ENCODE peak calls at places on chromosomes 6 and 20, in eight cellular contexts. D is activated naive CD4-positive, alpha-beta T cell; L is HuH-7.5; J is NCI-H1105; E is stimulated activated naive CD8-positive, alpha-beta T cell treated with anti-CD3 and anti-CD28 coated beads, Interleukin-15, Interleukin-2, amounts not matched to agents 100 U/mL and 50 U/mL, for 24 hours; W is AG08395; B is T-helper 2 cell treated with Interferon-gamma antibody and Interleukin-4, amounts not matched to agents 5 μg/mL and 100 μg/mL, for 36 hours; H is stomach. Q is an unnamed sample.

GRCh38 chr20:50107086-50107645 is 5.8 kb downstream of the UBE2V1 start:
- DNase-seq in D (no peak), L (no peak), B (no peak), W (no peak), E (no peak), J (no peak), H (no peak), Q (no peak)

GRCh38 chr20:16472045-16472872 is 101.0 kb downstream of the KIF16B start:
- DNase-seq in L (no peak), B (no peak), E (no peak), H (peak), W (no peak), J (no peak), D (no peak), Q (no peak)

GRCh38 chr20:40160151-40160550 is 528.9 kb downstream of the MAFB start:
- DNase-seq in W (peak), E (peak), J (peak), L (peak), H (peak), D (no peak), B (no peak), Q (no peak)

GRCh38 chr6:72466971-72467566 is 154.8 kb upstream of the KCNQ5 start:
- DNase-seq in E (no peak), W (no peak), J (peak), L (no peak), H (no peak), B (no peak), D (no peak), Q (no peak)

GRCh38 chr6:158016571-158017383 is 35.1 kb downstream of the SYNJ2 start:
- DNase-seq in B (no peak), L (no peak), J (no peak), H (no peak), W (peak), E (no peak), D (no peak), Q (no peak)

GRCh38 chr6:127022297-127022696 is 96.2 kb upstream of the RSPO3 start:
- DNase-seq in E (no peak), B (no peak), L (no peak), J (peak), H (peak), D (no peak), W (peak), Q (no peak)

GRCh38 chr20:63172726-63173125 is 43.2 kb downstream of the YTHDF1 start:
- DNase-seq in J (no peak), D (no peak), E (peak), H (no peak), W (no peak), B (no peak), L (peak), Q (no peak)

GRCh38 chr6:40555092-40555491 is 32.1 kb downstream of the LRFN2 start:
- DNase-seq in H (no peak), D (no peak), L (no peak), B (no peak), J (no peak), W (no peak), E (no peak), Q (no peak)

GRCh38 chr6:167795321-167795811 is 31.3 kb upstream of the AFDN start:
- DNase-seq in B (no peak), E (no peak), L (no peak), W (no peak), J (no peak), D (no peak), H (no peak), Q (no peak)

GRCh38 chr6:87807423-87807978 is 105.5 kb upstream of the AKIRIN2 start:
- DNase-seq in E (no peak), B (no peak), W (no peak), D (no peak), J (no peak), L (no peak), H (no peak), Q (peak)

GRCh38 chr6:43766964-43767461 is 3.0 kb upstream of the VEGFA start:
- DNase-seq in L (no peak), J (no peak), W (no peak), H (peak), B (no peak), E (no peak), D (no peak), Q (no peak)

GRCh38 chr6:52815167-52816092 is 11.8 kb upstream of the GSTA1 start:
- DNase-seq in J (peak), B (peak), W (peak), H (peak), L (peak), D (no peak), E (peak), Q (no peak)

GRCh38 chr20:47706345-47706744 is 78.9 kb downstream of the SULF2 start:
- DNase-seq in B (no peak), J (no peak), H (no peak), L (no peak), D (no peak), W (no peak), E (no peak), Q (no peak)

GRCh38 chr20:34579191-34579661 is 20.7 kb downstream of the MAP1LC3A start:
- DNase-seq in B (no peak), L (no peak), H (peak), D (no peak), E (no peak), J (no peak), W (peak), Q (peak)

GRCh38 chr6:25892877-25893276 is 18.8 kb upstream of the SLC17A3 start:
- DNase-seq in B (no peak), L (no peak), D (no peak), H (no peak), J (no peak), E (no peak), W (no peak), Q (no peak)